ENCODE peak calls at places on chromosomes 16 and 17, in five cellular contexts. F, Q, K, V and M are unnamed samples.

GRCh38 chr17:41065829-41066624 is at the start of gene KRTAP2-4:
- DNase-seq in F (no peak), Q (no peak), K (peak), V (no peak), M (peak)

GRCh38 chr17:42424991-42425610 is 2.0 kb upstream of the CAVIN1 start:
- DNase-seq in F (no peak), Q (no peak), K (no peak), V (no peak), M (no peak)

GRCh38 chr17:49036270-49036626 is 39.1 kb downstream of the IGF2BP1 start:
- DNase-seq in F (no peak), Q (no peak), K (no peak), V (no peak), M (no peak)

GRCh38 chr17:11921296-11921695 is 76.0 kb downstream of the ZNF18 start:
- DNase-seq in F (no peak), Q (no peak), K (no peak), V (no peak), M (no peak)

GRCh38 chr16:24114876-24115275 is 141.3 kb upstream of the CACNG3 start:
- DNase-seq in F (no peak), Q (no peak), K (no peak), V (no peak), M (no peak)

GRCh38 chr16:17083628-17084027 is 387.1 kb downstream of the XYLT1 start:
- DNase-seq in F (no peak), Q (no peak), K (no peak), V (no peak), M (no peak)

GRCh38 chr16:23567602-23568001 is 10.1 kb downstream of the UBFD1 start:
- DNase-seq in F (no peak), Q (no peak), K (no peak), V (no peak), M (no peak)

GRCh38 chr16:86342161-86342560 is 168.2 kb upstream of the FOXF1 start:
- DNase-seq in F (no peak), Q (no peak), K (no peak), V (no peak), M (no peak)

GRCh38 chr17:40551874-40552768 is 13.2 kb downstream of the CCR7 start:
- DNase-seq in F (no peak), Q (peak), K (peak), V (no peak), M (peak)

GRCh38 chr16:67910162-67910561 is 17.1 kb downstream of the PSKH1 start:
- DNase-seq in F (no peak), Q (no peak), K (peak), V (no peak), M (no peak)

GRCh38 chr17:57921342-57921741 is 33.9 kb downstream of the CUEDC1 start:
- DNase-seq in F (no peak), Q (no peak), K (no peak), V (peak), M (peak)

GRCh38 chr16:19294156-19294649 is 8.7 kb downstream of the CLEC19A start:
- DNase-seq in F (no peak), Q (no peak), K (no peak), V (peak), M (no peak)

GRCh38 chr17:71441098-71441497 is 679.7 kb upstream of the SOX9 start:
- DNase-seq in F (no peak), Q (no peak), K (peak), V (no peak), M (peak)

GRCh38 chr16:89618114-89618999 is 4.9 kb downstream of the DPEP1 start:
- DNase-seq in F (no peak), Q (no peak), K (no peak), V (no peak), M (no peak)

GRCh38 chr16:89821438-89822187 is 5.2 kb upstream of the FANCA start:
- DNase-seq in F (no peak), Q (no peak), K (no peak), V (no peak), M (no peak)

GRCh38 chr16:28317040-28317880 is 24.9 kb downstream of the SBK1 start:
- DNase-seq in F (peak), Q (peak), K (peak), V (peak), M (peak)

GRCh38 chr16:61829631-61830030 is 206.6 kb downstream of the CDH8 start:
- DNase-seq in F (no peak), Q (no peak), K (peak), V (no peak), M (no peak)

GRCh38 chr17:14203392-14203791 is 33.3 kb downstream of the CDRT15 start:
- DNase-seq in F (no peak), Q (no peak), K (no peak), V (no peak), M (no peak)

GRCh38 chr16:89922477-89922883 is 662 bp upstream of the TUBB3 start:
- DNase-seq in F (peak), Q (peak), K (peak), V (peak), M (peak)

GRCh38 chr17:59108400-59109102 is 1.9 kb upstream of the TRIM37 start:
- DNase-seq in F (no peak), Q (no peak), K (no peak), V (no peak), M (no peak)

GRCh38 chr17:43661699-43662431 is at the start of gene MEOX1:
- DNase-seq in F (no peak), Q (no peak), K (peak), V (no peak), M (peak)

GRCh38 chr17:48310748-48311213 is 119.2 kb downstream of the SKAP1 start:
- DNase-seq in F (no peak), Q (no peak), K (no peak), V (no peak), M (no peak)

GRCh38 chr17:41595585-41595984 is 8.9 kb upstream of the KRT14 start:
- DNase-seq in F (no peak), Q (no peak), K (no peak), V (no peak), M (no peak)

GRCh38 chr16:80902306-80903154 is 98.1 kb upstream of the CDYL2 start:
- DNase-seq in F (no peak), Q (no peak), K (no peak), V (no peak), M (no peak)

GRCh38 chr16:48156790-48157209 is 1.0 kb upstream of the ABCC12 start:
- DNase-seq in F (peak), Q (peak), K (peak), V (peak), M (peak)

GRCh38 chr17:79993390-79994221 is 42.1 kb downstream of the TBC1D16 start:
- DNase-seq in F (no peak), Q (peak), K (peak), V (peak), M (peak)

GRCh38 chr17:79732804-79733691 is 2.3 kb downstream of the ENPP7 start:
- DNase-seq in F (peak), Q (peak), K (no peak), V (no peak), M (no peak)

GRCh38 chr16:73713817-73714495 is 582.7 kb upstream of the PSMD7 start:
- DNase-seq in F (no peak), Q (no peak), K (peak), V (no peak), M (no peak)

GRCh38 chr16:353404-354285 is 1.1 kb upstream of the AXIN1 start:
- DNase-seq in F (no peak), Q (no peak), K (no peak), V (no peak), M (no peak)

GRCh38 chr16:84851192-84852127 is 31.7 kb downstream of the CRISPLD2 start:
- DNase-seq in F (no peak), Q (peak), K (peak), V (no peak), M (peak)

GRCh38 chr17:77498056-77498785 is 357.5 kb downstream of the SEC14L1 start:
- DNase-seq in F (no peak), Q (no peak), K (no peak), V (no peak), M (no peak)

GRCh38 chr17:63138713-63139112 is 172.7 kb downstream of the TANC2 start:
- DNase-seq in F (no peak), Q (no peak), K (peak), V (no peak), M (no peak)

GRCh38 chr16:84234656-84235285 is 5.0 kb downstream of the KCNG4 start:
- DNase-seq in F (no peak), Q (no peak), K (peak), V (no peak), M (peak)

GRCh38 chr17:73069846-73070245 is 22.6 kb downstream of the SLC39A11 start:
- DNase-seq in F (no peak), Q (no peak), K (no peak), V (no peak), M (no peak)

GRCh38 chr17:73067075-73067474 is 25.4 kb downstream of the SLC39A11 start:
- DNase-seq in F (no peak), Q (no peak), K (peak), V (no peak), M (no peak)

GRCh38 chr17:73069164-73069774 is 23.2 kb downstream of the SLC39A11 start:
- DNase-seq in F (no peak), Q (no peak), K (no peak), V (no peak), M (no peak)

GRCh38 chr17:73066148-73066884 is 26.2 kb downstream of the SLC39A11 start:
- DNase-seq in F (no peak), Q (no peak), K (no peak), V (no peak), M (no peak)

DNA sequence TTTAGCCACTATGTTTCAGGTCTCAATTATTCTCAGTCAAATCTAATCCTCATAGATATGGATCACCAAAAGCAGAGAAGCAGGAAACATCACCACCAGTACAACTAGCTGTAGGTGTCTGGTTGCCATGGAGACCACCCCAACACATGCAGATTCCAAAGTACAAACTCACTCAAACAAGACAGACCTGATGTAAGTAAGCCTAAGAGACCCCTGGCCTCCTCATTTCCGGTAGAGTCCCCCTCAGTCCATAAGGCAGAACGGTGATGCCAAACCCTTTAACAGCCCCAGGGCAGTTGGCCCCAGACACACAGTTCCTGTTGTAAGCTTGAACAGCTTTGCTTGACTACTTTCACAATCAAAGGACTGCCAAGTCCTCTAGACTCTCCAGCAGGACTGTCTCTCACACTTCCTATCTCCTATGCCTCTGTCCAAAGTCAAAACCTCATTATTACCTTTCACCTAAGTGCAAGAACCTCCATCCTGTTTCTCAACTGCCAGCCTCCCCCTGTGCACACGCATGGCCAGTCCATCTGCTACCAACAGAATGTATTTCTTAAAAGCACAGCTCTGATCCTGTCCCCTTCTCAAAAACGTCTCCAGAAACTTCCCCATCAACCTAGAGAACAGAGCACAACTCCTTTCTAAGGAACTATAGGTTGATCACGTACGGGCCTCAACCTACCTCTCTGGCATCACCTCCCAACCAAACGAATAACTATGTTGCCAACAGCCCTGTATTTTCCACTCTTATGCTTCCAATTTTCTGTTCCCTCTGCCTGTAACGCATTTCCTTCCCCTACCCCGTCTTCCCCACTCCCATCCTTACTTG is 23.9 kb downstream of the SLC39A11 start:
- DNase-seq in F (peak), Q (no peak), K (peak), V (no peak), M (peak)
- H3K4me3 ChIP-seq in F (no peak), Q (no peak), K (no peak), V (no peak), M (no peak)

GRCh38 chr16:66751992-66752322 is 548 bp upstream of the DYNC1LI2 start:
- DNase-seq in F (no peak), Q (no peak), K (no peak), V (no peak), M (no peak)
- TF ChIP-seq CTCF in F (no peak), Q (no peak), K (no peak), V (no peak), M (no peak)

GRCh38 chr17:36641877-36642845 is 40.8 kb downstream of the MRM1 start:
- DNase-seq in F (no peak), Q (no peak), K (no peak), V (no peak), M (no peak)
- H3K4me3 ChIP-seq in F (no peak), Q (peak), K (peak), V (peak), M (peak)

DNA sequence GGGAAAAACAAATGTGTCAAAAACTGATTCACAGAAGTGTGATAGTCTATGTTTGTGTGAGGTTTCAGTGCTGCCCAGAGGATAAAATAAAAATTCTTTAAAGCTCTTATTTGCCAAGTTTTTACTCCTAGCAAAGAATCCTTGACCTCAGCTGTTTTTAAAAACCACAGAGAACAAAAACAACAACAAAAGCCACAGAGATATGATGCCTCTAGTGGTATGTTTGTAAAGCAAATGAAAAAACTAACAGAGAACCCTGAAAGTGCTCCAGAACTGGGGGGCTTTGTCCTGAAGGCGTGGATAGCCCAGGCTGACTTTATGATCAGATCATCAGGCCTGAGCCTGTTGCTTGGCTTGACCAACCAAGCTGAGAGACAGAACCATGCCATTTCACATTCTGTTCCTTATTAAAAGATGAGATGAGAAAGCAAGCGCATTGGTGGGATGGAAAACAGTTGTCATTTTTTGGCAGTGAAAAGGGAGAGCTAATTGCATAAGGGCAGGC is 411.1 kb downstream of the CPPED1 start:
- DNase-seq in F (no peak), Q (no peak), K (peak), V (no peak), M (no peak)
- TF ChIP-seq CTCF in F (no peak), Q (no peak), K (peak), V (no peak), M (peak)

GRCh38 chr16:57283214-57283955 is 1.1 kb downstream of the PLLP start:
- DNase-seq in F (no peak), Q (peak), K (no peak), V (no peak), M (no peak)

GRCh38 chr16:57284952-57285263 is 436 bp upstream of the PLLP start:
- DNase-seq in F (no peak), Q (no peak), K (no peak), V (no peak), M (no peak)

GRCh38 chr16:57284206-57284951 is at the start of gene PLLP:
- DNase-seq in F (peak), Q (peak), K (no peak), V (no peak), M (no peak)

GRCh38 chr16:57282510-57283213 is 1.8 kb downstream of the PLLP start:
- DNase-seq in F (no peak), Q (no peak), K (no peak), V (no peak), M (no peak)

GRCh38 chr16:57283956-57284205 is 591 bp downstream of the PLLP start:
- DNase-seq in F (no peak), Q (no peak), K (no peak), V (no peak), M (no peak)
- H3K4me3 ChIP-seq in F (no peak), Q (peak), K (no peak), V (peak), M (no peak)

GRCh38 chr16:49274936-49275730 is 6.5 kb downstream of the CBLN1 start:
- DNase-seq in F (no peak), Q (no peak), K (no peak), V (no peak), M (no peak)
- TF ChIP-seq CTCF in F (no peak), Q (no peak), K (no peak), V (no peak), M (no peak)

GRCh38 chr17:4788159-4788806 is 481 bp upstream of the GLTPD2 start:
- DNase-seq in F (no peak), Q (no peak), K (no peak), V (no peak), M (peak)
- H3K4me3 ChIP-seq in F (no peak), Q (peak), K (no peak), V (peak), M (no peak)

GRCh38 chr17:7745748-7746470 is 28.4 kb downstream of the DNAH2 start:
- DNase-seq in F (peak), Q (no peak), K (peak), V (no peak), M (peak)
- TF ChIP-seq CTCF in F (no peak), Q (no peak), K (peak), V (no peak), M (peak)